ENCODE peak calls at places on chromosome 7, in ten cellular contexts. M is OCI-LY7, D is PC-3, N is GM12878, I is hepatocyte, E is HCT116, X is HepG2, P is fibroblast of lung, Z is mesendoderm, G is GM23248. B is an unnamed sample. For H3K79me2, the result is how much of the 10 kb centered on the place peaks cover.

GRCh38 chr7:50400114-50400513 is 50.0 kb downstream of the FIGNL1 start:
- DNase-seq in N (no peak), I (no peak), P (no peak), X (no peak), Z (no peak), M (no peak), E (no peak), D (no peak), G (no peak), B (no peak)

GRCh38 chr7:12674861-12675260 is 12.6 kb upstream of the ARL4A start:
- DNase-seq in E (no peak), Z (peak), I (peak), N (no peak), G (peak), D (peak), P (peak), M (peak), X (peak), B (peak)

GRCh38 chr7:125511310-125511709 is 581.7 kb upstream of the POT1 start:
- DNase-seq in P (no peak), E (no peak), I (no peak), N (no peak), G (no peak), M (no peak), Z (no peak), X (no peak), D (peak), B (no peak)

GRCh38 chr7:87058739-87059524 is 522 bp downstream of the ELAPOR2 start:
- DNase-seq in D (no peak), N (no peak), X (no peak), P (no peak), M (peak), E (no peak), G (peak), Z (peak), I (peak), B (peak)

GRCh38 chr7:25852249-25852994 is 299.6 kb upstream of the NFE2L3 start:
- DNase-seq in I (peak), E (no peak), P (peak), N (no peak), G (peak), D (no peak), X (no peak), M (no peak), Z (peak), B (peak)

GRCh38 chr7:21128418-21128817 is 299.5 kb upstream of the SP4 start:
- DNase-seq in E (no peak), X (no peak), D (peak), G (no peak), P (no peak), M (no peak), N (no peak), Z (no peak), I (peak), B (no peak)

GRCh38 chr7:120402368-120402767 is 129.4 kb downstream of the KCND2 start:
- DNase-seq in G (peak), D (peak), N (no peak), P (peak), I (no peak), E (no peak), M (no peak), X (no peak), Z (no peak), B (no peak)

GRCh38 chr7:92623544-92623943 is 33.4 kb upstream of the FAM133B start:
- DNase-seq in I (no peak), D (no peak), N (no peak), G (no peak), E (no peak), P (no peak), X (no peak), M (no peak), Z (no peak), B (no peak)

GRCh38 chr7:18341756-18342155 is 153.8 kb upstream of the HDAC9 start:
- DNase-seq in I (no peak), E (no peak), Z (no peak), D (no peak), P (no peak), G (no peak), X (no peak), M (no peak), N (no peak), B (no peak)

GRCh38 chr7:26451997-26452396 is 160.3 kb downstream of the SNX10 start:
- DNase-seq in M (no peak), E (no peak), I (no peak), G (no peak), P (no peak), Z (peak), D (peak), X (no peak), N (no peak), B (peak)

GRCh38 chr7:101553018-101553770 is 75.9 kb downstream of the MYL10 start:
- DNase-seq in N (no peak), P (no peak), G (no peak), D (no peak), Z (no peak), X (no peak), M (no peak), I (no peak), E (no peak), B (no peak)

GRCh38 chr7:24750441-24751055 is 6.7 kb downstream of the GSDME start:
- DNase-seq in G (no peak), M (no peak), D (no peak), Z (no peak), I (no peak), X (no peak), N (no peak), E (no peak), P (no peak), B (no peak)

GRCh38 chr7:142556745-142557144 is 192.5 kb upstream of the PRSS1 start:
- DNase-seq in G (peak), D (peak), E (peak), P (peak), N (no peak), I (peak), X (peak), M (no peak), Z (peak), B (peak)

GRCh38 chr7:105246195-105247078 is 142.3 kb downstream of the SRPK2 start:
- DNase-seq in I (no peak), P (no peak), D (no peak), G (no peak), Z (no peak), X (no peak), M (no peak), E (no peak), N (no peak), B (no peak)

GRCh38 chr7:74289660-74290589 is 718 bp downstream of the CLIP2 start:
- DNase-seq in G (peak), E (no peak), M (no peak), I (no peak), D (peak), Z (no peak), P (no peak), X (no peak), N (no peak), B (peak)

GRCh38 chr7:157337316-157338149 is 729 bp downstream of the DNAJB6 start:
- DNase-seq in M (peak), D (peak), N (no peak), I (peak), G (peak), Z (peak), P (peak), X (peak), E (no peak), B (no peak)

GRCh38 chr7:114130860-114131259 is 212.1 kb upstream of the PPP1R3A start:
- DNase-seq in P (peak), X (no peak), N (no peak), Z (no peak), I (no peak), E (no peak), G (no peak), D (no peak), M (no peak), B (no peak)

GRCh38 chr7:380226-380550 is 90.2 kb downstream of the FOXL3 start:
- DNase-seq in I (no peak), P (no peak), D (no peak), E (no peak), X (no peak), G (no peak), Z (peak), M (no peak), N (no peak), B (peak)

GRCh38 chr7:116224492-116225098 is 14.3 kb downstream of the TES start:
- DNase-seq in X (no peak), D (no peak), Z (peak), M (no peak), P (no peak), N (no peak), I (no peak), G (no peak), E (no peak), B (no peak)

GRCh38 chr7:17554341-17555015 is 256.0 kb downstream of the AHR start:
- DNase-seq in N (no peak), X (no peak), Z (no peak), P (no peak), M (no peak), D (no peak), G (no peak), E (no peak), I (no peak), B (no peak)

GRCh38 chr7:359226-359775 is 69.3 kb downstream of the FOXL3 start:
- DNase-seq in P (no peak), X (no peak), E (no peak), G (no peak), M (no peak), I (no peak), D (no peak), Z (no peak), N (no peak), B (no peak)

GRCh38 chr7:87032604-87033003 is 26.9 kb downstream of the ELAPOR2 start:
- DNase-seq in I (no peak), G (no peak), Z (no peak), N (no peak), P (no peak), M (no peak), X (no peak), E (no peak), D (no peak), B (no peak)

GRCh38 chr7:115447495-115447894 is 525.6 kb downstream of the MDFIC start:
- DNase-seq in X (peak), M (no peak), D (peak), N (no peak), P (no peak), I (no peak), Z (no peak), E (no peak), G (no peak), B (no peak)

GRCh38 chr7:24939406-24939805 is 40.6 kb downstream of the OSBPL3 start:
- DNase-seq in M (no peak), N (no peak), Z (no peak), E (no peak), D (no peak), X (no peak), P (no peak), I (no peak), G (no peak), B (no peak)

GRCh38 chr7:122746948-122747347 is 44.2 kb upstream of the RNF148 start:
- DNase-seq in N (peak), P (no peak), X (no peak), G (no peak), I (no peak), E (no peak), Z (no peak), M (no peak), D (no peak), B (no peak)

GRCh38 chr7:140494877-140495276 is 15.6 kb upstream of the MKRN1 start:
- DNase-seq in P (no peak), G (no peak), M (no peak), I (no peak), Z (no peak), X (peak), N (no peak), E (no peak), D (no peak), B (no peak)

GRCh38 chr7:42691030-42691639 is 220.7 kb downstream of the C7orf25 start:
- DNase-seq in I (peak), M (peak), G (peak), E (peak), Z (peak), D (peak), X (peak), N (no peak), P (peak), B (peak)

DNA sequence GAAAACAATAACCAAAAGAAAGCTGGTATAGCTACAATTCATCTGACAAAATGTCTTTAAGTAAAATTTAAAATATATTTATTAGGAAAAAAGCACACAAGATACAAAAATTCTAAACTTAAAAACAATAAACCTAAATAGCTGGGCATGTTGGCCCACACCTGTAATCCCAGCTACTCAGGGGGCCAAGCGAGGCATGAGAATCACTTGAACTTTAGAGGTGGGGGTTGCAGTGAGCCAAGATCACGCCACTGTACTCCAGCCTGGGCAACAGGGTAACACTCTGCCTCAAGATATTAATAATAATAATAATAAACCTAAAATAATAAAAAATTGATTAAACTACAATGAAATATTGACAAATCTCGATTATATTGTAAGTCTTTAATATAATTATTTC is 77.8 kb upstream of the PDK4 start:
- DNase-seq in D (no peak), X (no peak), M (no peak), G (no peak), Z (no peak), P (no peak), I (no peak), E (no peak), N (no peak), B (no peak)
- H3K79me2 ChIP-seq in D (under half), X (under half), M (under half), G (under half), Z (under half), P (under half), I (under half), E (under half), N (under half), B (under half)

GRCh38 chr7:128724743-128725142 is 14.4 kb upstream of the CALU start:
- DNase-seq in M (no peak), E (no peak), X (no peak), P (no peak), I (no peak), G (no peak), D (no peak), Z (no peak), N (no peak), B (no peak)

GRCh38 chr7:128721376-128721775 is 17.8 kb upstream of the CALU start:
- DNase-seq in Z (no peak), M (no peak), P (no peak), N (no peak), I (no peak), D (no peak), E (no peak), G (no peak), X (no peak), B (no peak)

GRCh38 chr7:128715079-128715478 is 24.1 kb upstream of the CALU start:
- DNase-seq in X (no peak), E (no peak), P (no peak), I (no peak), Z (no peak), N (no peak), D (no peak), G (no peak), M (no peak), B (no peak)

GRCh38 chr7:128713794-128714193 is 25.4 kb upstream of the CALU start:
- DNase-seq in X (no peak), Z (no peak), M (no peak), P (no peak), E (no peak), N (no peak), I (no peak), G (no peak), D (peak), B (no peak)

GRCh38 chr7:128718967-128719642 is 20.1 kb upstream of the CALU start:
- DNase-seq in X (no peak), M (no peak), D (no peak), N (no peak), E (no peak), P (no peak), I (no peak), G (no peak), Z (no peak), B (no peak)
- H3K79me2 ChIP-seq in X (under half), M (under half), D (under half), N (under half), E (under half), P (under half), I (under half), G (under half), Z (under half), B (under half)

GRCh38 chr7:135557455-135558336 is at the start of gene NUP205:
- DNase-seq in N (peak), P (peak), M (peak), E (peak), I (peak), G (peak), X (peak), D (peak), Z (peak), B (peak)

GRCh38 chr7:135562720-135563119 is 5.0 kb downstream of the NUP205 start:
- DNase-seq in E (no peak), D (peak), G (no peak), Z (peak), X (no peak), N (no peak), I (peak), P (no peak), M (no peak), B (peak)

GRCh38 chr7:135558881-135559280 is 1.2 kb downstream of the NUP205 start:
- DNase-seq in P (no peak), X (no peak), E (no peak), I (no peak), G (no peak), Z (no peak), D (no peak), M (no peak), N (no peak), B (no peak)

DNA sequence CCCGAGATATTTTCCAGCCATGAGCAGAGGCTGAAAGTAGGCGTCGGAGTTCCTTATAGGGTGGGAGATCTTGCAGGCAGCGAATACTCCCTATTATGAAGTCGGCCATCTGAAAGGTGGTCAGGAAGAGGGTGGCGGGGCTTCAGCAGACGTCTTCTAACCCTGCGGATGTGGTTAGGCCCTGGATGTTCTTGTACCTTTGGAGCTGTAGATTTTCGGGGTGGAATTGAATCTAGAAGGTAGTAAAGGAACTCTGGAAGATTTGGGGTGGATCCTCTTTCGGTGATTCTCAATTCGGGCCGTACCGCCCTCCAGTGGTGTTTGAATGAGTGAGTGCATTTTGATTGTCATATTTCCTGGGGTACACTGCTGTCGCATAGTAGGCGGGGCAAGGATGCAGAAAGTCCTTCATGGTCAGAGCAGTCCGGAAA is 635 bp downstream of the NUP205 start:
- DNase-seq in M (peak), E (peak), Z (peak), X (peak), G (peak), P (peak), I (peak), D (peak), N (peak), B (peak)
- H3K79me2 ChIP-seq in M (half or more), E (half or more), Z (under half), X (under half), G (under half), P (under half), I (under half), D (half or more), N (under half), B (half or more)

DNA sequence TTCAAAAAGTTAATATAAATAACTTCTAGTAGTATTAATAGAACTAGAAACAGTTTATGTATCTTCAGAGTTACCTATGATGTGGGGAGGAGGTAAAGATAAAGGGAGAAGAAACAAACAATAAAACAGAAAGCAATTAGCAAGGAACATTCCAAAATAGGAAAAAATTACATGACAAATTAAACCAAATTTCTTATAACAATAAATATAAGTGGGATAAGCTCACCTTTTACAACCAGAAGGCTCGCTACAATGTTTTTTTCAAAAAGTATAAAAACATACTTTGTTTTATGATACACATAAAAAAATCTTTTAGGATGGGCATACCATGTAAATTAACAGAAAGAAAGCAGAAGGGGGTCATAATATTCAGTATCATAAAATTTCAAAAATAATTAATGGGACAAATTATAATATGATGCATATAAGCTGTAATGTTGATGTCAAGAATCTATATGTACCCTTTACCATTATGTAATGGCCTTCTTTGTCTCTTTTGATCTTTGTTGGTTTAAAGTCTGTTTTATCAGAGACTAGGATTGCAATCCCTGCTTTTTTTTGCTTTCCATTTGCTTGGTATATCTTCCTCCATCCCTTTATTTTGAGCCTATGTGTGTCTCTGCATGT is 31.8 kb downstream of the GLCCI1 start:
- DNase-seq in E (no peak), G (no peak), Z (no peak), N (no peak), X (no peak), M (no peak), P (no peak), I (no peak), D (no peak), B (no peak)
- H3K79me2 ChIP-seq in E (under half), G (under half), Z (under half), N (half or more), X (under half), M (half or more), P (under half), I (under half), D (under half), B (half or more)

DNA sequence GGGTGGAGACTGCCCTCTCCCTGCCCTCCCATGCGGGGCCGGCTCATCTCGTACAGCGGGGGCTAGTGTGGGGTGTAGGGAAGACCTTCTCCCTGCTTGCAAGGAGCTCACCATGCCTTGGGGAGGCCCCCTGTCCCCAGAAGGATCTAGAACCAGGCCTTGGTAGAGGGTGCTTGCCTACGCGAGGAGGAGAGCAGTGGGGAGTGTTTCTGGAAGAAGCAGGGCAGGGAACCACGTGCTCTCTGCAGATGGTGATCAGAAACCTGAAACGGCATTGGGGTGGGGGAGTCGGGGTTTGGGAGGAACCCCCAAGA is 2.7 kb downstream of the MAFK start:
- DNase-seq in M (no peak), I (no peak), E (no peak), D (no peak), X (no peak), P (no peak), G (peak), Z (no peak), N (no peak), B (no peak)
- H3K79me2 ChIP-seq in M (under half), I (half or more), E (half or more), D (half or more), X (half or more), P (under half), G (under half), Z (under half), N (under half), B (half or more)

GRCh38 chr7:2985866-2986265 is 57.8 kb downstream of the CARD11 start:
- DNase-seq in P (no peak), N (no peak), Z (no peak), X (no peak), I (no peak), D (no peak), E (no peak), M (no peak), G (no peak), B (no peak)
- H3K79me2 ChIP-seq in P (under half), N (under half), Z (under half), X (under half), I (under half), D (under half), E (under half), M (under half), G (under half), B (under half)

GRCh38 chr7:90766814-90767564 is 170.9 kb downstream of the CDK14 start:
- DNase-seq in X (peak), D (peak), P (peak), M (no peak), Z (no peak), N (no peak), E (no peak), I (peak), G (peak), B (no peak)
- H3K79me2 ChIP-seq in X (under half), D (under half), P (under half), M (half or more), Z (under half), N (under half), E (under half), I (under half), G (half or more), B (under half)

B was measured in GM23338.